ENCODE peak calls at places on chromosomes 2 and 18, in nine cellular contexts. K, B, R, M, L, N, P, I and F are unnamed samples.

GRCh38 chr2:239116456-239117246 is 268.8 kb downstream of the TWIST2 start:
- DNase-seq in K (no peak), B (no peak), R (no peak), M (no peak), L (no peak), N (no peak), P (no peak), I (no peak), F (peak)

GRCh38 chr18:9413586-9413985 is 61.7 kb upstream of the RALBP1 start:
- DNase-seq in K (no peak), B (no peak), R (no peak), M (no peak), L (no peak), N (no peak), P (no peak), I (no peak), F (peak)

GRCh38 chr18:75837316-75837715 is 409.8 kb upstream of the SMIM21 start:
- DNase-seq in K (no peak), B (no peak), R (no peak), M (no peak), L (no peak), N (no peak), P (no peak), I (no peak), F (no peak)

GRCh38 chr18:46481048-46481846 is 175.8 kb downstream of the LOXHD1 start:
- DNase-seq in K (peak), B (peak), R (peak), M (peak), L (no peak), N (peak), P (peak), I (peak), F (peak)

GRCh38 chr2:26765475-26766200 is 1.6 kb downstream of the SLC35F6 start:
- DNase-seq in K (no peak), B (no peak), R (no peak), M (no peak), L (no peak), N (no peak), P (no peak), I (no peak), F (no peak)

GRCh38 chr2:128306081-128306930 is 12.4 kb downstream of the HS6ST1 start:
- DNase-seq in K (no peak), B (no peak), R (no peak), M (no peak), L (no peak), N (no peak), P (no peak), I (peak), F (peak)

GRCh38 chr2:216724190-216724589 is 28.8 kb upstream of the IGFBP5 start:
- DNase-seq in K (no peak), B (no peak), R (no peak), M (no peak), L (no peak), N (no peak), P (no peak), I (no peak), F (no peak)

GRCh38 chr2:314561-315336 is 26.9 kb upstream of the ALKAL2 start:
- DNase-seq in K (no peak), B (no peak), R (no peak), M (no peak), L (no peak), N (no peak), P (no peak), I (no peak), F (no peak)

GRCh38 chr18:28124239-28125029 is 52.5 kb downstream of the CDH2 start:
- DNase-seq in K (no peak), B (no peak), R (no peak), M (no peak), L (no peak), N (no peak), P (no peak), I (no peak), F (peak)

GRCh38 chr18:32446780-32447179 is 23.9 kb downstream of the GAREM1 start:
- DNase-seq in K (no peak), B (no peak), R (no peak), M (no peak), L (no peak), N (no peak), P (no peak), I (no peak), F (no peak)

GRCh38 chr2:163719278-163719677 is 16.5 kb downstream of the FIGN start:
- DNase-seq in K (no peak), B (no peak), R (no peak), M (no peak), L (no peak), N (no peak), P (no peak), I (no peak), F (no peak)

GRCh38 chr2:15177103-15177502 is 384.0 kb downstream of the NBAS start:
- DNase-seq in K (no peak), B (no peak), R (peak), M (peak), L (peak), N (peak), P (no peak), I (no peak), F (peak)

GRCh38 chr2:232629201-232629475 is 4.3 kb upstream of the EFHD1 start:
- DNase-seq in K (no peak), B (no peak), R (no peak), M (no peak), L (no peak), N (no peak), P (no peak), I (no peak), F (no peak)

GRCh38 chr2:231069379-231070054 is 12.8 kb downstream of the PSMD1 start:
- DNase-seq in K (no peak), B (no peak), R (no peak), M (no peak), L (no peak), N (no peak), P (no peak), I (no peak), F (peak)

GRCh38 chr2:41853427-41854191 is 194.2 kb upstream of the PKDCC start:
- DNase-seq in K (peak), B (peak), R (no peak), M (peak), L (no peak), N (no peak), P (peak), I (peak), F (peak)

GRCh38 chr2:207046642-207047213 is 107.4 kb downstream of the CPO start:
- DNase-seq in K (no peak), B (peak), R (no peak), M (no peak), L (no peak), N (peak), P (no peak), I (no peak), F (peak)

GRCh38 chr2:77642339-77642738 is 120.2 kb upstream of the LRRTM4 start:
- DNase-seq in K (no peak), B (no peak), R (no peak), M (no peak), L (no peak), N (no peak), P (no peak), I (no peak), F (no peak)

GRCh38 chr2:127574656-127575055 is 39.2 kb downstream of the MYO7B start:
- DNase-seq in K (no peak), B (no peak), R (no peak), M (no peak), L (peak), N (no peak), P (no peak), I (no peak), F (no peak)

GRCh38 chr18:39909706-39910105 is 2045.3 kb upstream of the PIK3C3 start:
- DNase-seq in K (no peak), B (no peak), R (no peak), M (no peak), L (no peak), N (no peak), P (no peak), I (no peak), F (no peak)

GRCh38 chr2:29117636-29118303 is 2.6 kb downstream of the CLIP4 start:
- DNase-seq in K (no peak), B (peak), R (no peak), M (no peak), L (no peak), N (no peak), P (no peak), I (no peak), F (peak)

GRCh38 chr2:219225350-219225749 is 4.1 kb downstream of the ATG9A start:
- DNase-seq in K (no peak), B (no peak), R (no peak), M (no peak), L (no peak), N (no peak), P (no peak), I (no peak), F (no peak)

GRCh38 chr2:160358051-160358450 is 135.6 kb downstream of the RBMS1 start:
- DNase-seq in K (no peak), B (no peak), R (no peak), M (no peak), L (no peak), N (no peak), P (no peak), I (no peak), F (peak)

GRCh38 chr18:51350081-51350480 is 152.6 kb upstream of the MEX3C start:
- DNase-seq in K (no peak), B (no peak), R (no peak), M (no peak), L (no peak), N (no peak), P (no peak), I (no peak), F (no peak)

GRCh38 chr2:218028189-218028495 is 25.3 kb upstream of the TNS1 start:
- DNase-seq in K (no peak), B (no peak), R (no peak), M (no peak), L (peak), N (no peak), P (no peak), I (no peak), F (no peak)

GRCh38 chr2:40144022-40144421 is 307.9 kb downstream of the SLC8A1 start:
- DNase-seq in K (no peak), B (no peak), R (no peak), M (no peak), L (no peak), N (no peak), P (no peak), I (no peak), F (no peak)